ENCODE peak calls at places on chromosomes 13 and 19, in six cellular contexts. X, D, H, G, B and J are unnamed samples.
A peak's percentile ranks its signal among the peaks of the same experiment; 100 is the strongest.

GRCh38 chr19:58395220-58395978 is at the start of gene RNF225:
- DNase-seq in H (peak; percentile 83), B (no peak), G (no peak), D (no peak), X (peak; percentile 31), J (no peak)

GRCh38 chr19:23978068-23978467 is 63.4 kb downstream of the ZNF726 start:
- DNase-seq in X (no peak), B (no peak), H (no peak), D (no peak), G (no peak), J (no peak)

GRCh38 chr13:46168341-46168740 is 13.6 kb downstream of the LCP1 start:
- DNase-seq in H (no peak), B (no peak), D (no peak), X (no peak), G (no peak), J (no peak)

GRCh38 chr19:14272623-14273022 is 66.7 kb upstream of the ADGRL1 start:
- DNase-seq in B (no peak), D (no peak), X (no peak), H (no peak), G (no peak), J (no peak)

GRCh38 chr19:41302624-41303351 is 7.2 kb upstream of the CCDC97 start:
- DNase-seq in D (peak; percentile 62), X (no peak), G (no peak), B (peak; percentile 47), H (no peak), J (peak; percentile 58)

GRCh38 chr13:73794755-73795154 is 339.4 kb downstream of the KLF12 start:
- DNase-seq in D (no peak), B (no peak), H (no peak), G (peak; percentile 16), X (no peak), J (no peak)

GRCh38 chr19:8605514-8605913 is 5.0 kb downstream of the ADAMTS10 start:
- DNase-seq in D (no peak), B (no peak), H (no peak), G (no peak), X (no peak), J (no peak)

GRCh38 chr13:109747524-109747923 is 38.9 kb downstream of the IRS2 start:
- DNase-seq in B (no peak), D (no peak), G (no peak), X (no peak), H (no peak), J (no peak)

GRCh38 chr19:44585371-44586141 is 27.8 kb upstream of the IGSF23 start:
- DNase-seq in B (no peak), H (no peak), X (no peak), D (no peak), G (no peak), J (no peak)

GRCh38 chr19:53868091-53868891 is 608 bp downstream of the MYADM start:
- DNase-seq in B (no peak), X (peak; percentile 50), H (peak; percentile 71), D (no peak), G (peak; percentile 47), J (peak; percentile 23)

GRCh38 chr13:21637296-21637695 is 33.3 kb upstream of the MICU2 start:
- DNase-seq in X (peak; percentile 31), D (no peak), B (no peak), H (no peak), G (peak; percentile 50), J (no peak)

GRCh38 chr13:21997726-21998125 is 326.9 kb downstream of the FGF9 start:
- DNase-seq in D (no peak), X (no peak), H (no peak), G (no peak), B (no peak), J (no peak)

GRCh38 chr13:40197936-40198335 is 468.5 kb downstream of the FOXO1 start:
- DNase-seq in H (no peak), B (no peak), D (no peak), G (no peak), X (no peak), J (no peak)

GRCh38 chr19:9075064-9075964 is 11.5 kb upstream of the OR1M1 start:
- DNase-seq in H (peak; percentile 57), G (peak; percentile 65), D (no peak), X (peak; percentile 84), B (no peak), J (no peak)

GRCh38 chr13:24995225-24995804 is 100.6 kb upstream of the PABPC3 start:
- DNase-seq in D (peak; percentile 39), G (peak; percentile 75), B (no peak), H (peak; percentile 55), X (peak; percentile 39), J (peak; percentile 53)

GRCh38 chr13:112583592-112584277 is 4.2 kb downstream of the TUBGCP3 start:
- DNase-seq in H (no peak), B (no peak), G (no peak), D (no peak), X (no peak), J (no peak)

GRCh38 chr19:39341122-39341719 is 1.0 kb upstream of the SAMD4B start:
- DNase-seq in B (no peak), D (no peak), G (no peak), X (peak; percentile 48), H (peak; percentile 64), J (no peak)

GRCh38 chr13:107301724-107302374 is 733.9 kb upstream of the ARGLU1 start:
- DNase-seq in G (no peak), B (no peak), D (no peak), H (no peak), X (no peak), J (no peak)

GRCh38 chr13:36530861-36531590 is 98.7 kb downstream of the CCNA1 start:
- DNase-seq in H (no peak), D (no peak), X (no peak), B (no peak), G (no peak), J (no peak)

GRCh38 chr13:52356327-52356726 is 49.6 kb downstream of the THSD1 start:
- DNase-seq in H (no peak), G (no peak), X (no peak), D (no peak), B (no peak), J (no peak)

GRCh38 chr13:114161644-114162532 is 17.2 kb upstream of the CFAP97D2 start:
- DNase-seq in G (peak; percentile 63), D (no peak), B (no peak), X (no peak), H (no peak), J (no peak)

GRCh38 chr13:110397445-110397844 is 90.4 kb downstream of the COL4A2 start:
- DNase-seq in H (no peak), X (no peak), D (no peak), B (no peak), G (no peak), J (no peak)

GRCh38 chr19:43305642-43306041 is 36.3 kb upstream of the PSG9 start:
- DNase-seq in D (no peak), H (no peak), X (peak; percentile 19), B (no peak), G (peak; percentile 17), J (no peak)

GRCh38 chr13:32300920-32301319 is 14.2 kb downstream of the ZAR1L start:
- DNase-seq in G (no peak), D (no peak), B (no peak), X (no peak), H (no peak), J (no peak)

GRCh38 chr13:32302461-32302860 is 12.7 kb downstream of the ZAR1L start:
- DNase-seq in X (no peak), G (no peak), B (no peak), D (no peak), H (no peak), J (no peak)

GRCh38 chr13:32298695-32299094 is 16.5 kb downstream of the ZAR1L start:
- DNase-seq in D (no peak), X (no peak), H (no peak), B (no peak), G (peak; percentile 18), J (no peak)

GRCh38 chr13:32299893-32300292 is 15.3 kb downstream of the ZAR1L start:
- DNase-seq in B (no peak), H (no peak), G (no peak), X (no peak), D (no peak), J (no peak)

GRCh38 chr13:32300406-32300805 is 14.8 kb downstream of the ZAR1L start:
- DNase-seq in B (no peak), G (no peak), X (no peak), D (no peak), H (no peak), J (no peak)
- TF ChIP-seq POLR2A in B (no peak), G (no peak), X (no peak), D (no peak), H (no peak), J (no peak)

DNA sequence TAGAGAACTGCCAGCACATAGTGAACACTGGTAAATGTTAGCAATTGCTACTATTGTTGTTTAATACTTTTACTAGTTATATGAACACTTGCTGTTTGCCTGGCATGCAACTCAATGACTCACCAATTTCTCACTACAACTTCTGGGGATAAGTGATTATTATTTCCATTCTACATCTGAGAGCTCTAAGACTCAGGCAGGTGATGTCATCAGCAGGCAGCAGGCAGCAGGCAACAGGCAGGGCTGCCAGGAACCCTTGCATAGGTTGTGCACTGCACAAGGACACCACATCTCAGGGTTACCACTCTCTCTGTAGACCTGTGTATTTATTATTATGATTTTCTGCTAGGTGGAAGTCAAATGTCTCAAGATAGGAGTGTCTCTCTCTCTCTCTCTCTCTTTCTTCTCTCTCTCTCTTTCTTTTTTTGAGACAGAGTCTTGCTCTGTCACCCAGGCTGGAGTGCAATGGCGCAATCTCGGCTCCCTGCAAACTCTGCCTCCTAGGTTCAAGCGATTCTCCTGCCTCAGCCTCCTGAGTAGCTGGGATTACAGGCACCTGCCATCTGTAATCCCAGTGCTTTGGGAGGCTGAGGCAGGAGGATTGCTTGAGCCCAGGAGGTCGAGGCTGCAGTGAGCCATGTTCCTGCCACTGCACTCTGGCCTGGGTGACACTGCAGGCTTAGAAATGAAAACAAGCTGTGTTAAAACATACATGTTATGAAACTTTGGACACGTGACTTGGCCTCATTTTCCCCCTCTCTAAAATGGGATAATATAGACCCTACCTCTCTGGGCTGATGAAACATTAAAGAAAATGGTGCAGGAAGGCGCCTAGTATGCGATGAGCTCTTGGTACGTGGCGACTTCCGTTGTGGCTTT is 22.7 kb downstream of the HPN start:
- DNase-seq in H (no peak), B (no peak), G (no peak), D (no peak), X (no peak), J (no peak)
- TF ChIP-seq TAF1 in H (no peak), B (no peak), G (no peak), D (no peak), X (no peak), J (no peak)

GRCh38 chr19:49415102-49415809 is 8.0 kb downstream of the PTH2 start:
- DNase-seq in D (no peak), H (no peak), X (no peak), G (no peak), B (peak; percentile 41), J (no peak)
- TF ChIP-seq POLR2A in D (no peak), H (no peak), X (no peak), G (no peak), B (no peak), J (no peak)

GRCh38 chr13:93182406-93182805 is 44.2 kb upstream of the GPC6 start:
- DNase-seq in G (no peak), H (no peak), D (no peak), X (no peak), B (no peak), J (no peak)
- TF ChIP-seq TAF1 in G (no peak), H (no peak), D (no peak), X (no peak), B (no peak), J (no peak)